ENCODE peak calls at places on chromosomes 6 and 20, in six cellular contexts. Y is GM23338, J is MM.1S, M is GM23248, H is SK-N-SH, U is PC-3. Z is an unnamed sample.

GRCh38 chr20:47493954-47494293 is 7.8 kb upstream of the NCOA3 start:
- DNase-seq in M (no peak), Y (peak; percentile 36), H (no peak), J (no peak), U (peak; percentile 77), Z (no peak)

GRCh38 chr6:134564705-134565104 is 246.8 kb upstream of the SGK1 start:
- DNase-seq in H (no peak), U (no peak), Y (no peak), M (no peak), J (no peak), Z (no peak)

GRCh38 chr6:132669690-132670291 is 10.8 kb upstream of the TAAR1 start:
- DNase-seq in H (peak; percentile 8), Y (peak; percentile 66), M (peak; percentile 83), U (peak; percentile 64), J (peak; percentile 56), Z (peak; percentile 23)

GRCh38 chr20:45407067-45407745 is 883 bp upstream of the DBNDD2 start:
- DNase-seq in H (peak; percentile 65), U (no peak), Y (peak; percentile 66), M (peak; percentile 74), J (no peak), Z (peak; percentile 55)

GRCh38 chr20:45436732-45437485 is 21.0 kb downstream of the PIGT start:
- DNase-seq in Y (peak; percentile 91), H (peak; percentile 87), M (peak; percentile 95), J (peak; percentile 91), U (peak; percentile 92), Z (peak; percentile 90)

GRCh38 chr6:130969807-130970491 is 93.1 kb downstream of the EPB41L2 start:
- DNase-seq in M (peak; percentile 56), U (no peak), Y (no peak), H (no peak), J (no peak), Z (peak; percentile 7)

GRCh38 chr6:72588155-72588554 is 33.7 kb upstream of the KCNQ5 start:
- DNase-seq in J (no peak), Y (no peak), M (no peak), U (no peak), H (no peak), Z (no peak)

GRCh38 chr6:14661188-14661587 is 543.6 kb downstream of the CD83 start:
- DNase-seq in M (no peak), Y (no peak), J (peak; percentile 71), U (no peak), H (no peak), Z (no peak)

GRCh38 chr6:152206072-152206818 is 398.8 kb downstream of the ESR1 start:
- DNase-seq in M (peak; percentile 48), U (peak; percentile 9), Y (peak; percentile 71), H (no peak), J (no peak), Z (peak; percentile 57)

GRCh38 chr6:42781546-42781810 is 374 bp upstream of the BICRAL start:
- DNase-seq in M (no peak), Y (no peak), J (no peak), H (peak; percentile 54), U (no peak), Z (no peak)

GRCh38 chr6:156767603-156768467 is 9.3 kb upstream of the ARID1B start:
- DNase-seq in J (peak; percentile 22), Y (peak; percentile 46), M (peak; percentile 58), H (no peak), U (no peak), Z (no peak)

GRCh38 chr20:50146732-50147662 is 6.5 kb downstream of the PEDS1 start:
- DNase-seq in H (no peak), J (no peak), M (no peak), Y (peak; percentile 62), U (peak; percentile 89), Z (peak; percentile 46)

GRCh38 chr6:17278289-17279061 is 2.7 kb upstream of the RBM24 start:
- DNase-seq in H (no peak), Y (no peak), U (peak; percentile 90), M (peak; percentile 85), J (no peak), Z (no peak)

DNA sequence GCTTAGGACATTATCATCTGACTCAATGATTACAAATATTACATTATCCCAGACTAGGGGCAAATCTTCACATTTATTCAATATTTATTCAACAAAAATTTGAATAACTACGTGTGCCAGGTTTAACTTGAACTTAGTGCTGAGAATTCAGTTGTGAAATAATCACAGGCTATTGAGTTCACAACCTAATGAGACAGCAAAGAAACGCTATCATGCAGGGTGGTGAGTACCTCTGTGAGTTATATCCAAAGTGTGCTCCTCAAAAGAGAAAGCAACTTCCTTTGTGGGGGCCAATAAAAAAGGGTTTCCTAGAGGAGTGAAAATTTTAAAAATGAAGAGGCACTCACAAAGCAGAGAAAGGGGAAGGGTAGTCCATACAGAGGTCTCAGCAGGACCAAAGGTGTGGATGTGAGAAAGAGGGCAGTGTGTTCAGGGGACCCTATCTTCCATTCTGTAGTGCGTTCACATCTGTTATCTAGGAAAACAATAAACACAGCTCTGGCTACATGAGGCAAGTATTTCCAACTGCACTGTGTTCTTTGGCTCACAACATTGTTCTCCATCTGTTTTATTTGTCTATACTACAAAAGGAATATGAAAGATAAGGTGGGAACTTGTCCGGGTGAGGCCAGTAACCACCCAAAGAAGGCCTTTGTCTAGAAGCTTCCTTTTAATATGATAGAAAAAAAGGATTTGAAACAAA is 155.4 kb upstream of the MARCKS start:
- DNase-seq in H (no peak), U (no peak), M (no peak), J (no peak), Y (no peak), Z (no peak)
- H2AFZ ChIP-seq in H (no peak overlapping the region), U (no peak overlapping the region), M (no peak overlapping the region), J (no peak overlapping the region), Y (peak overlapping the region; percentile 59), Z (peak overlapping the region; percentile 34)

GRCh38 chr6:25295651-25296050 is 16.5 kb downstream of the CARMIL1 start:
- DNase-seq in Y (no peak), J (no peak), U (peak; percentile 18), M (peak; percentile 72), H (no peak), Z (no peak)

GRCh38 chr6:25296217-25296905 is 17.2 kb downstream of the CARMIL1 start:
- DNase-seq in Y (no peak), J (no peak), M (no peak), U (no peak), H (no peak), Z (no peak)

GRCh38 chr6:25290306-25291060 is 11.3 kb downstream of the CARMIL1 start:
- DNase-seq in Y (no peak), M (no peak), J (no peak), U (no peak), H (no peak), Z (no peak)

GRCh38 chr6:25288518-25288917 is 9.3 kb downstream of the CARMIL1 start:
- DNase-seq in H (no peak), J (no peak), Y (no peak), M (no peak), U (no peak), Z (no peak)

DNA sequence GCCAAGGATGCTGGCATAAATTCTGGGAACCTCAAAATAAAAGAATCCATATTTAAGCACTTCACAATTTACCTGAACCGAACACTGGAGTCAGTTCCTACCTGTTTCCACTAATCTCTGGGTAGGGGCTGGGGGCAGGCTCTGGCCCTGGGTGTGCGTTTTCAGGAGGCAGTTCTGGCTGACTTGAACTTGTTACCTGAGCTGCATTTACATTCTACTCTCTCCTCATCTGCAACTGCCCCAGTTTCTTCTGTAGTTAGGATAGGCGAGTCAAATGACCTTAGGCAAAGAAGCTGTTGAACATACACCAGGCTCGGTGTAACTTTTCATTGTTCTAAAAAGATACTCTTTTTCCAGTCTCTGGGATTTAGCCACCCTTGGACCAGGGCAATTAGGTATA is 13.2 kb downstream of the CARMIL1 start:
- DNase-seq in H (no peak), U (no peak), J (no peak), Y (no peak), M (no peak), Z (no peak)
- H3F3A ChIP-seq in H (no peaks in the 10 kb centered on the region), U (no peaks in the 10 kb centered on the region), J (peaks cover 16% of the 10 kb centered on the region), Y (no peaks in the 10 kb centered on the region), M (peaks cover 11% of the 10 kb centered on the region), Z (no peaks in the 10 kb centered on the region)

GRCh38 chr6:56088641-56089040 is 158.7 kb downstream of the COL21A1 start:
- DNase-seq in H (no peak), J (no peak), M (no peak), U (no peak), Y (no peak), Z (no peak)

GRCh38 chr6:56096454-56096853 is 150.9 kb downstream of the COL21A1 start:
- DNase-seq in M (no peak), H (no peak), J (no peak), U (no peak), Y (no peak), Z (no peak)

GRCh38 chr6:56093776-56094175 is 153.6 kb downstream of the COL21A1 start:
- DNase-seq in Y (no peak), U (no peak), M (no peak), J (no peak), H (no peak), Z (no peak)

GRCh38 chr6:56087421-56087820 is 160.0 kb downstream of the COL21A1 start:
- DNase-seq in J (no peak), H (no peak), Y (no peak), U (no peak), M (no peak), Z (no peak)

DNA sequence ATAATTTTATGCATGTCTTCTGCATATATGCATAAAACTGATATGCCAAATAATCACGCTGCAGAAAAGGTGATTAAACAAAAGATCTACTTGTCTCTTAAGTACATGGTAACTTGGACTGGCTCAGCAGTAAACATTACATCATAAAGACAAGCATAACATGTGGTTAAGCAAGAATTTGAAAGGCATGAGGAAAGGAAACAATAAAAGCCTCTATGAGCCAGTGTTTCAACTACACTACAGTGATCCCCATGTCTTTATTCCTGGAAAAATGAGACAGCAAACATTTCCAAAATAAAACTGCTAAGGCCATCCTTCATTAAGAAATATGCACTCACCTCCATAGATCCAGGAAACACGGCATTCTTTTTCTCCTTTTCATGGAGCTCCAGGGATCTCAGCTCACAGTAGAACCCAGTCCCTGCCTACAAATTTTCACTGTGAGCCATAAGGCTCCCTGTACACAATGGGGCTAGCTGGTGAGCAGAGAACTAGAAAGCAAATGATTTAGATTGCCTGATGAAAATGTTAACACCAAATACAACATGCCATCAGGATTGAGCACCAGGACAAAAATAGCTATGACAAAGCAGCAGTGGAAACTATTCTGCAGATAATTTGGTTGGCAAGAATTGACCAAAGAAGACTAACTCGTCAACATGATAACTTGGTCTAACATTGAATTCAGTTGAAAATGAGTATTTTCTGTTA is 156.1 kb downstream of the COL21A1 start:
- DNase-seq in J (no peak), U (peak; percentile 88), H (no peak), M (peak; percentile 83), Y (no peak), Z (no peak)
- TF ChIP-seq EZH2phosphoT487 in J (no peak), U (no peak), H (no peak), M (no peak), Y (no peak), Z (no peak)

DNA sequence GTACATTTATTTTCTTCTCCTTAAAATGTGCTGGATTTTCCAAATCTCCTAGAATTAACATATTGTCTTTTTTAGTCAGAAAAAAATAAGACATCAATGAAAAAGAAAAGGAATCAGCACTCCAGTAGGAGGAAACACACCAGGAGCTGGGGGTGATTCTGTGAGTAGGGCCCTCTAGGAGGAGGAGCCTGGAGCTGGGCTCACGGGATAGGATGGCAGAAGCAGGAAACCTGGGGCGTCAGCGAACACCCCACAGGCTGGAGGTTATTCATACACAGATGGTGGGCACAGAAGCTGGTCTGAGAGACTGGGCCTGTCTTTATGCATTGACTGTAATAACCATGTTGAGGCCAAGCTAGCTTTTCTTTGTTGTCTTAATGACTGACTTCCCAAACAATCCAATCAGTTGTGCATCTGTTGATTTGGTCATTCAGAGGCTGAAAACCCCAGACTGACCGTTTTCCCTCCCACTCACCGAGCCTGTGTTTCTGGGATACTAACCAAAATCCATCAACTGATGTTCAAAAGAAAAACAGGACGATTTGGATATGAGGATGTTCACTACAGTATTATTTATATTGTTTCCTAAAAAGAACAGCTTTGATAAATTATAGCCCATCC is 53.1 kb downstream of the CPNE5 start:
- DNase-seq in U (no peak), H (no peak), Y (peak; percentile 73), J (no peak), M (no peak), Z (peak; percentile 46)
- H2AFZ ChIP-seq in U (no peak overlapping the region), H (no peak overlapping the region), Y (peak overlapping the region; percentile 38), J (no peak overlapping the region), M (no peak overlapping the region), Z (peak overlapping the region; percentile 67)

Z was measured in neural progenitor cell.